ENCODE peak calls at places on chromosomes 4 and X, in six cellular contexts. P is PC-3, I is AG04449, Q is Calu3, J is tibial artery, K is Panc1. L is an unnamed sample.

GRCh38 chr4:85905761-85906160 is 430.8 kb downstream of the ARHGAP24 start:
- DNase-seq in K (no peak), I (no peak), J (no peak), P (no peak), Q (no peak), L (no peak)

GRCh38 chrX:25523574-25523973 is 507.8 kb upstream of the ARX start:
- DNase-seq in J (no peak), Q (peak), I (no peak), P (peak), K (no peak), L (no peak)

GRCh38 chrX:153974003-153974725 is 1.6 kb downstream of the TMEM187 start:
- DNase-seq in P (no peak), I (no peak), Q (no peak), J (no peak), K (no peak), L (no peak)

GRCh38 chr4:100907465-100908454 is 389.9 kb upstream of the EMCN start:
- DNase-seq in I (no peak), K (no peak), P (peak), Q (peak), J (no peak), L (no peak)

GRCh38 chrX:40140706-40141499 is 43.1 kb upstream of the BCOR start:
- DNase-seq in K (no peak), P (no peak), Q (peak), J (peak), I (no peak), L (no peak)

GRCh38 chr4:114108869-114109268 is 129.4 kb upstream of the ARSJ start:
- DNase-seq in Q (no peak), J (no peak), P (peak), K (no peak), I (no peak), L (no peak)

GRCh38 chr4:124415206-124415605 is 297.3 kb downstream of the ANKRD50 start:
- DNase-seq in K (no peak), Q (no peak), P (peak), I (no peak), J (no peak), L (peak)

GRCh38 chrX:12488220-12488619 is 303.0 kb upstream of the PRPS2 start:
- DNase-seq in Q (no peak), J (no peak), I (no peak), K (no peak), P (no peak), L (no peak)

GRCh38 chr4:181822005-181822375 is 421.2 kb upstream of the TENM3 start:
- DNase-seq in J (no peak), I (no peak), P (no peak), Q (peak), K (no peak), L (no peak)

GRCh38 chrX:69107231-69107739 is 58.0 kb downstream of the PJA1 start:
- DNase-seq in I (no peak), Q (no peak), J (no peak), P (peak), K (no peak), L (no peak)

GRCh38 chr4:117777721-117778120 is 256.6 kb upstream of the NDST3 start:
- DNase-seq in J (no peak), Q (no peak), K (no peak), P (peak), I (no peak), L (no peak)

GRCh38 chrX:54435121-54435520 is 5.1 kb upstream of the TSR2 start:
- DNase-seq in I (no peak), J (no peak), Q (no peak), P (no peak), K (no peak), L (no peak)

DNA sequence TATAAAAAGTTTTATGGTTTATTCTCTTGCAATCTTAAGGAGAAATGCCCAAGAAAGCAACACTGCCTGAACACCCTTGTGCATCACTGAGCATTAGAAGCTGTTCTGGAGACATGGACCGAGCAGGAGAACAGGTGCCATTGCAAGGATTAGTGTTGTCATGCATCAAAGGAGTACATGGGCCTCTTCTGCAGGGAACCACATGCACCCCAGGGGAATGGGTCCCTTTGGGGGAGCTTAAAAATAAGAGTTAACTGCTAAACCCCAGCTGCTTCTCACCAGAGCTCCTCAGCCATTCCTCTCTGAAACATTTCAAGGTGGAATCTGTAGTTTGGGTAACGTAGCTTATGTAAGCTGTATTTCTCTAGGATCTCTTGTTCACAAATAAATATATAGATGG is 353.0 kb upstream of the SLC7A11 start:
- DNase-seq in K (no peak), J (no peak), Q (no peak), P (no peak), I (no peak), L (no peak)
- TF ChIP-seq CTCF in K (no peak), J (no peak), Q (no peak), P (no peak), I (no peak), L (no peak)

GRCh38 chr4:3785292-3785565 is 19.0 kb downstream of the ADRA2C start:
- DNase-seq in K (no peak), J (no peak), P (no peak), I (no peak), Q (no peak), L (no peak)

GRCh38 chr4:3788366-3788660 is 22.1 kb downstream of the ADRA2C start:
- DNase-seq in Q (no peak), I (no peak), K (no peak), J (no peak), P (no peak), L (no peak)

GRCh38 chr4:3784469-3785291 is 18.5 kb downstream of the ADRA2C start:
- DNase-seq in I (no peak), K (no peak), P (no peak), Q (peak), J (no peak), L (no peak)

GRCh38 chr4:3787489-3788365 is 21.5 kb downstream of the ADRA2C start:
- DNase-seq in Q (no peak), J (no peak), P (no peak), I (no peak), K (no peak), L (no peak)

DNA sequence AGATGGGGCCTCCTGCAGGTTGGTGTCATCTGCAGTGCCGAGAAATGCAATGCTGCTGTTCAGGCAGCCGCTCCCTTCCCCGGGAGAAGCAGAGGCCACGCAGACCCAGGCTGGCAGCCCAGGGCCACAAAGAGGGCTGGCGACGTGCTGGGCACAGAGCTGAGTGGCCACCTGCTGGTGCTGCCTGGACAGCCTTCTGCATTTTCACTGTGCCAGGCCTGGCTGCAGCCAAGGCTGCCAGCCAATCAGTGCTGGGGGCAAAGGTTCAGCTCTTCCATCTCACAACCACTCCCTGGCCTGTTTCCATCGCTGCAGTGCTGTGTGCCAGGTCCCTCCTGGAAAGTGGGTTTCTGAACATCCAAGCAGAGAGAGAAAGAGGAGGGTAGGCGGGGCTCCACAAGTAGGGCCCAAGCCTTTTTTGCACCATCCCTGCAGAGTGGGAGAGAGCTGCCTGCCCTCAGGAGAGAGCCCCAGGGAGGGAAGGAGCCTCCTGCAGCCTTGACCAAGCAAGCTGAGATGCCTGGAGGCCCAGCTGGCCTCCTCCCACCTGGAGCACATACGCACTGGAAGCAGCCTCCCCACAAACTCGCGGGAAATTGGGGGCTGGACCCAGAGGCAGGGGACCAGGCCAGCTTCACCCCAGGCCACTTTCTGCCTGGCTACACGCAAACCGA is 20.1 kb downstream of the ADRA2C start:
- DNase-seq in P (peak), J (no peak), K (no peak), Q (peak), I (no peak), L (no peak)
- TF ChIP-seq CTCF in P (no peak), J (peak), K (peak), Q (no peak), I (no peak), L (no peak)

GRCh38 chr4:121484633-121485032 is 103.8 kb upstream of the QRFPR start:
- DNase-seq in Q (peak), I (peak), K (peak), J (no peak), P (peak), L (no peak)
- TF ChIP-seq CTCF in Q (peak), I (peak), K (peak), J (peak), P (peak), L (peak)

GRCh38 chr4:7876096-7876993 is 63.3 kb downstream of the AFAP1 start:
- DNase-seq in K (no peak), Q (no peak), J (no peak), P (no peak), I (no peak), L (no peak)
- TF ChIP-seq CTCF in K (peak), Q (no peak), J (no peak), P (peak), I (peak), L (peak)

GRCh38 chrX:134481339-134481738 is 21.4 kb downstream of the HPRT1 start:
- DNase-seq in J (no peak), K (no peak), Q (no peak), I (no peak), P (no peak), L (no peak)

GRCh38 chrX:134480061-134480460 is 20.1 kb downstream of the HPRT1 start:
- DNase-seq in K (no peak), I (no peak), Q (no peak), J (no peak), P (no peak), L (no peak)

GRCh38 chrX:134478374-134478773 is 18.4 kb downstream of the HPRT1 start:
- DNase-seq in K (no peak), J (no peak), Q (no peak), I (no peak), P (no peak), L (no peak)

GRCh38 chrX:134482371-134482770 is 22.4 kb downstream of the HPRT1 start:
- DNase-seq in K (no peak), P (no peak), J (no peak), I (no peak), Q (no peak), L (no peak)

GRCh38 chrX:134484039-134484438 is 24.1 kb downstream of the HPRT1 start:
- DNase-seq in K (peak), Q (no peak), J (no peak), P (peak), I (peak), L (peak)
- TF ChIP-seq CTCF in K (peak), Q (peak), J (peak), P (peak), I (peak), L (peak)

DNA sequence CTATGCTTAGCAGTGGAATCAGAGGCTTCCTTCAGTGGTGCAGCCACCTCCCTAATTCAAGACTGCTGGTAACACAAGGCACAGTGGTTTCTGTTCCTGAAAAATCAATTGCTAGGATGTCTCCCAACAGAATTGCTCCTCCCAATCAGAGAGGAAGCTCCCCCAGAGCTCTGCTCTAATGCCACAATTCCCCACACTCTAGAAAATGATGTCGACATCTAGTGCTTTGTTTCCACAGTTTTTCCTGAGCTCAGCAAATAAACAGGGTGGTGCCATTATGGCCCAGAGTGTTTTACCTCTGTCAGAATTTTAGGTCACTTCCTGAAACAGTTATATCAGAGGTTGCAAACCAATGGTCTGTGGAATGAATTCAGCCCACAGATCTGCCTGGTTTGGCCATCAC is 24.7 kb downstream of the TAB3 start:
- DNase-seq in P (no peak), J (no peak), Q (no peak), K (no peak), I (no peak), L (no peak)
- TF ChIP-seq CTCF in P (no peak), J (no peak), Q (no peak), K (no peak), I (no peak), L (no peak)

GRCh38 chrX:11137543-11138139 is 26.5 kb downstream of the HCCS start:
- DNase-seq in I (no peak), K (no peak), P (peak), J (no peak), Q (peak), L (peak)
- TF ChIP-seq CTCF in I (no peak), K (peak), P (peak), J (peak), Q (no peak), L (peak)

L was measured in BJ.